ENCODE peak calls at places on chromosomes 12 and 14, in seven cellular contexts. G is HL-60, D is psoas muscle, T is Panc1, J is colonic mucosa, C is brain microvascular endothelial cell, S is IMR-90. N is an unnamed sample.

GRCh38 chr14:67940894-67941455 is 121.4 kb downstream of the RAD51B start:
- DNase-seq in J (no peak), G (no peak), D (no peak), S (peak; percentile 83), T (no peak), C (peak; percentile 36), N (peak; percentile 45)

GRCh38 chr14:33679461-33680225 is 271.2 kb downstream of the EGLN3 start:
- DNase-seq in J (no peak), D (no peak), G (no peak), T (no peak), C (peak; percentile 45), S (peak; percentile 13), N (no peak)

GRCh38 chr14:23068792-23069412 is 11.6 kb upstream of the CDH24 start:
- DNase-seq in T (peak; percentile 86), J (peak; percentile 89), S (peak; percentile 93), G (peak; percentile 84), C (peak; percentile 87), D (peak; percentile 68), N (peak; percentile 80)

GRCh38 chr12:106586803-106587684 is 4.2 kb downstream of the RFX4 start:
- DNase-seq in J (no peak), S (no peak), C (no peak), D (no peak), T (no peak), G (no peak), N (no peak)

GRCh38 chr12:53737951-53738833 is 10.9 kb upstream of the CALCOCO1 start:
- DNase-seq in J (peak; percentile 40), G (no peak), C (no peak), S (no peak), D (no peak), T (no peak), N (no peak)

GRCh38 chr14:104879983-104880565 is 15.0 kb downstream of the CEP170B start:
- DNase-seq in C (no peak), G (no peak), T (no peak), D (no peak), J (no peak), S (no peak), N (no peak)

GRCh38 chr14:69451941-69452340 is 32.6 kb upstream of the PLEKHD1 start:
- DNase-seq in G (no peak), T (no peak), C (no peak), D (no peak), J (no peak), S (no peak), N (no peak)

GRCh38 chr14:39266589-39266870 is 32.8 kb downstream of the MIA2 start:
- DNase-seq in G (no peak), S (peak; percentile 34), J (peak; percentile 91), C (no peak), T (no peak), D (peak; percentile 72), N (no peak)

GRCh38 chr14:80850197-80850814 is 91.2 kb downstream of the CEP128 start:
- DNase-seq in T (no peak), J (no peak), D (no peak), S (peak; percentile 68), G (no peak), C (no peak), N (peak; percentile 20)

GRCh38 chr14:65558363-65558762 is 145.8 kb downstream of the FUT8 start:
- DNase-seq in J (no peak), S (no peak), D (no peak), C (no peak), T (no peak), G (no peak), N (no peak)

GRCh38 chr12:19645823-19646222 is 206.5 kb downstream of the AEBP2 start:
- DNase-seq in S (no peak), D (no peak), J (no peak), C (no peak), G (no peak), T (no peak), N (no peak)

GRCh38 chr14:57461777-57462320 is 31.8 kb downstream of the CCDC198 start:
- DNase-seq in S (no peak), J (no peak), G (no peak), T (peak; percentile 1), C (no peak), D (no peak), N (no peak)

DNA sequence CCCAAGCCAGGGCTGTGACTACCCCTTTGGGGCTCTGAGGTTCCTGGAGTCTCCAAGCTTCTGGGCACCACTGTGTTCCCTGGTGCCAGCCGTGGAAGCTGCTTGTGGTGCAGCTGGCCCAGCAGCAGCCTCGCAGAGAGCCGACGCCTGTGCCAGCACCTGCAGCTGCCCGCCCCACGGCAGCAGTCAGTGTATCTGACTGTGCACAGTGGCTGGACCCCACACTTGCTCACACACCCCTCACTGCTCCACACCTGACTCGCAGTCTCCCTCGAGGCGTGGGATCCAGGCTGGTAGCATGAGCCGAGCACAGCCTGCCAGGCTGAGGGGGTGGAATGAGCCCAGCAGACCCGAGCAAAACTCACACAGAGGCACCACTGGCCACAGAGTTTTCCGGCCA is 325.2 kb downstream of the PCNX1 start:
- DNase-seq in C (no peak), J (no peak), G (no peak), D (no peak), S (no peak), T (no peak), N (no peak)
- H3K27ac ChIP-seq in C (no peak overlapping the region), J (no peak overlapping the region), G (no peak overlapping the region), D (no peak overlapping the region), S (no peak overlapping the region), T (no peak overlapping the region), N (no peak overlapping the region)

GRCh38 chr14:99271288-99271941 is 582 bp downstream of the BCL11B start:
- DNase-seq in J (no peak), T (no peak), D (no peak), C (no peak), S (no peak), G (no peak), N (no peak)

GRCh38 chr14:99271951-99272668 is at the start of gene BCL11B:
- DNase-seq in S (peak; percentile 66), C (peak; percentile 87), G (peak; percentile 78), D (peak; percentile 35), J (peak; percentile 87), T (no peak), N (peak; percentile 23)

GRCh38 chr14:99273724-99274345 is 1.8 kb upstream of the BCL11B start:
- DNase-seq in G (no peak), S (no peak), J (peak; percentile 87), C (no peak), T (no peak), D (no peak), N (no peak)

GRCh38 chr14:99273025-99273723 is 1.2 kb upstream of the BCL11B start:
- DNase-seq in T (no peak), C (no peak), S (no peak), J (peak; percentile 87), G (no peak), D (no peak), N (no peak)

GRCh38 chr14:99272669-99273024 is 650 bp upstream of the BCL11B start:
- DNase-seq in J (no peak), S (no peak), T (no peak), G (no peak), D (no peak), C (no peak), N (no peak)
- H3K27me3 ChIP-seq in J (peaks cover 16% of the 10 kb centered on the region), S (peaks cover 68% of the 10 kb centered on the region), T (peaks cover 20% of the 10 kb centered on the region), G (peaks cover 74% of the 10 kb centered on the region), D (peaks cover 89% of the 10 kb centered on the region), C (peaks cover 53% of the 10 kb centered on the region), N (peaks cover 44% of the 10 kb centered on the region)

DNA sequence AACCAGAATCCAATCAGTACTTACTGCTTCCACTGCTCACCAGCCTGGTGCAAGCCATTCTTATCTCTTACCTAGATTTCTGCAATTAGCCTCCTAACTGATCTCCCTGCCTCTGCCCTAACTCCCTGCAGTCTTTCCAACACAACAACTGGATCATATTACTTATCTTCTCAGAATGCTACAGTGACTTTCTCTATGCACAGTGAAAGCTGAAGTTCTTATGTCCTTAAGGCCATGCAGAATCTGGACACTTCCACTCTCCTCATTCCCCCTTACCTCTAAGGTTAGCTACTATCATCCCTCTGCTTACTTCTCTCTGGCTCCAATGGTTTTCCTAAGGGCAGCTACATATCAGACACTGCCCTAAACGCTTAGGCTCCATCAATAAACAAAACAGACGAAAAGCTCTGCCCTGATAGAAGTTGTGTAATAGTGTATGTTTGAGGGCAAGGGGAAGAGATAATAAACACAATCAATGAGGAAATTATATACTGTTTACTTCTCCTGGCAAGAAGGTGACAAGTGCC is 4.0 kb downstream of the KTN1 start:
- DNase-seq in S (peak; percentile 37), D (no peak), C (no peak), T (no peak), G (no peak), J (no peak), N (no peak)
- H3K4me3 ChIP-seq in S (no peak overlapping the region), D (peak overlapping the region; percentile 88), C (no peak overlapping the region), T (peak overlapping the region; percentile 43), G (no peak overlapping the region), J (no peak overlapping the region), N (no peak overlapping the region)

GRCh38 chr12:98618952-98619351 is 25.5 kb downstream of the SLC25A3 start:
- DNase-seq in T (no peak), C (no peak), S (peak; percentile 25), G (peak; percentile 67), D (no peak), J (no peak), N (no peak)
- H3K27ac ChIP-seq in T (no peak overlapping the region), C (no peak overlapping the region), S (no peak overlapping the region), G (peak overlapping the region; percentile 60), D (no peak overlapping the region), J (no peak overlapping the region), N (no peak overlapping the region)

GRCh38 chr12:42588308-42588836 is 1.2 kb downstream of the PRICKLE1 start:
- DNase-seq in J (no peak), S (peak; percentile 34), T (no peak), G (no peak), C (no peak), D (no peak), N (no peak)
- H3K27me3 ChIP-seq in J (peaks cover 34% of the 10 kb centered on the region), S (peaks cover 8% of the 10 kb centered on the region), T (peaks cover 15% of the 10 kb centered on the region), G (peaks cover 34% of the 10 kb centered on the region), C (peaks cover 4% of the 10 kb centered on the region), D (no peaks in the 10 kb centered on the region), N (peaks cover 5% of the 10 kb centered on the region)

DNA sequence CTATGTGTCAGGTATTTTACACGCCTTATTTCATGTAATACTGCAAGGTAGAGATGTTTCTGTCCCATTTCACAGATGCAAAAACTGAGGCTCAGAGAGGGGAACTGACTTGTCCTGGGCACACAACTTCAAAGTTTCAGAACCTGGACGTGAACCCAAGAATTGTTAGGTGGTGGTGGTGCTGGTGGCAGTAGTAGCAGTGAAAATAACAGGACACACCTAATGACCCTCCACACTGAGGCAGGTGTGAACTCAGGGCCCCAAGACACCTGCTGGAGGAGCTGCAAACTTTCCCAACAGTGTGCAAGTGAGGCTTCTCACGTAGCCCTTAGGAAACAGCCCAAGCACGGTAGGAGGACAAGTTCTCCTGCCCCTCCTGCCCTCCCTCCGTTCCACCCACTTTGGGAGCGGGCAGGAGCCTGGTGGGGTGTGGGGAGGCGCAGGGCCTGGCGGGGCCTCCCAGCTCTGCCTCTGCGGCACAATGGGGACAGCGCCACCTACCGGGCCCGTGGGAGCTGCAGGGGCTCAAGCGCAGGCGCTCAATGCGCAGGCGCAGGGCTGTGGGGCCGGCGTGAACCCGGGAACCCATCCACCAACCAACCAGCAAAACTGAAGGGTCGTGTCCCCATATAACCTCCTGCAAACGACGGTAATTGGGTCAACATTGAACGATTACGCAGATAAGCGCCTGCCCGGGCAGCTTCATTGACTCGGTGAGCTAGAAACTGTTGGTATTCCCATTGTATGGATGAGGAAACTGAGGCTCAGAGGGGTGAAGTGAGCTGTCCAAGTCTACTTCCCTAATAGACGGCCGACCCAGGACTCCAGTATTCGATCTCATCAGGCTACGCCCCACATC is 12.0 kb upstream of the TRPV4 start:
- DNase-seq in D (peak; percentile 86), S (peak; percentile 65), J (peak; percentile 90), T (peak; percentile 41), C (peak; percentile 60), G (peak; percentile 84), N (peak; percentile 27)
- H3K4me3 ChIP-seq in D (peak overlapping the region; percentile 30), S (peak overlapping the region; percentile 33), J (peak overlapping the region; percentile 4), T (peak overlapping the region; percentile 53), C (peak overlapping the region; percentile 42), G (peak overlapping the region; percentile 27), N (peak overlapping the region; percentile 54)